ENCODE peak calls at places on chromosomes 2 and 18, in four cellular contexts. L is uterus, G is NT2/D1, I is aorta. W is an unnamed sample.

GRCh38 chr2:58146707-58147106 is 94.4 kb downstream of the FANCL start:
- DNase-seq in G (no peak), I (no peak), L (no peak), W (no peak)

GRCh38 chr2:239213420-239214101 is 187.3 kb downstream of the HDAC4 start:
- DNase-seq in L (no peak), G (no peak), I (no peak), W (no peak)

GRCh38 chr2:190879474-190880373 is 897 bp upstream of the GLS start:
- DNase-seq in L (no peak), G (no peak), I (no peak), W (peak; percentile 76)

GRCh38 chr2:160207804-160208661 is 8.0 kb upstream of the ITGB6 start:
- DNase-seq in G (no peak), L (peak; percentile 57), I (peak; percentile 94), W (no peak)

GRCh38 chr18:76619342-76620315 is 124.6 kb upstream of the ZNF516 start:
- DNase-seq in L (peak; percentile 86), I (peak; percentile 85), G (no peak), W (peak; percentile 82)

GRCh38 chr2:201407265-201407664 is 44.0 kb downstream of the TRAK2 start:
- DNase-seq in G (no peak), L (no peak), I (no peak), W (no peak)

GRCh38 chr2:206163251-206163880 is 3.7 kb downstream of the EEF1B2 start:
- DNase-seq in L (no peak), I (no peak), G (no peak), W (peak; percentile 35)

GRCh38 chr2:195711478-195711877 is 54.5 kb downstream of the SLC39A10 start:
- DNase-seq in I (no peak), L (no peak), G (no peak), W (no peak)

GRCh38 chr2:112869258-112869842 is 32.8 kb upstream of the IL1B start:
- DNase-seq in L (peak; percentile 18), I (no peak), G (no peak), W (no peak)

GRCh38 chr2:242040681-242041080 is 171.2 kb downstream of the RTP5 start:
- DNase-seq in G (no peak), L (no peak), I (peak; percentile 32), W (no peak)

GRCh38 chr2:122007577-122007976 is 252.1 kb downstream of the TSN start:
- DNase-seq in L (no peak), I (no peak), G (peak; percentile 49), W (peak; percentile 31)

GRCh38 chr2:159712194-159712928 is at the start of gene MARCHF7:
- DNase-seq in I (peak; percentile 98), L (peak; percentile 95), G (peak; percentile 94), W (peak; percentile 96)

GRCh38 chr2:96534701-96535181 is 1.8 kb upstream of the ARID5A start:
- DNase-seq in L (no peak), G (no peak), I (peak; percentile 45), W (peak; percentile 5)

GRCh38 chr2:127101756-127102463 is 5.0 kb downstream of the BIN1 start:
- DNase-seq in G (no peak), I (no peak), L (no peak), W (no peak)

GRCh38 chr2:97011977-97012569 is 25.7 kb upstream of the FAM178B start:
- DNase-seq in L (no peak), G (peak; percentile 11), I (no peak), W (no peak)

GRCh38 chr2:12931211-12931844 is 214.6 kb downstream of the TRIB2 start:
- DNase-seq in L (no peak), G (no peak), I (no peak), W (peak; percentile 61)

GRCh38 chr2:239158641-239159475 is 242.0 kb downstream of the HDAC4 start:
- DNase-seq in L (peak; percentile 13), G (no peak), I (peak; percentile 40), W (peak; percentile 87)

GRCh38 chr2:28293416-28293815 is 99.2 kb upstream of the FOSL2 start:
- DNase-seq in I (no peak), G (no peak), L (no peak), W (no peak)

GRCh38 chr2:201701591-201701990 is 3.1 kb upstream of the MPP4 start:
- DNase-seq in G (no peak), I (no peak), L (no peak), W (no peak)

GRCh38 chr2:39228413-39229209 is 15.2 kb downstream of the CDKL4 start:
- DNase-seq in I (no peak), G (peak; percentile 25), L (no peak), W (peak; percentile 27)

GRCh38 chr18:22643731-22644130 is 226.0 kb upstream of the CTAGE1 start:
- DNase-seq in I (no peak), L (no peak), G (no peak), W (no peak)

GRCh38 chr18:44841769-44842587 is 161.3 kb downstream of the SETBP1 start:
- DNase-seq in G (no peak), I (no peak), L (no peak), W (no peak)

GRCh38 chr2:237547841-237548416 is 18.4 kb upstream of the PRLH start:
- DNase-seq in G (no peak), I (no peak), L (no peak), W (peak; percentile 74)

GRCh38 chr2:10161961-10162441 is 39.5 kb downstream of the RRM2 start:
- DNase-seq in I (no peak), G (no peak), L (peak; percentile 38), W (peak; percentile 37)

GRCh38 chr2:240212425-240213225 is 72.2 kb upstream of the OTOS start:
- DNase-seq in G (no peak), I (peak; percentile 18), L (no peak), W (peak; percentile 50)

GRCh38 chr18:38611036-38611964 is 1045.7 kb upstream of the CELF4 start:
- DNase-seq in I (no peak), L (no peak), G (no peak), W (no peak)

GRCh38 chr18:31102020-31102684 is at the start of gene DSC2:
- DNase-seq in I (peak; percentile 55), L (no peak), G (peak; percentile 11), W (peak; percentile 76)

GRCh38 chr18:26780520-26781325 is 84.8 kb downstream of the AQP4 start:
- DNase-seq in I (no peak), L (no peak), G (no peak), W (no peak)
- H3K27me3 ChIP-seq in I (no peaks in the 10 kb centered on the region), L (no peaks in the 10 kb centered on the region), G (no peaks in the 10 kb centered on the region), W (no peaks in the 10 kb centered on the region)

GRCh38 chr2:174588463-174588862 is 9.1 kb downstream of the WIPF1 start:
- DNase-seq in G (no peak), I (no peak), L (peak; percentile 49), W (no peak)

GRCh38 chr2:174586418-174586817 is 11.2 kb downstream of the WIPF1 start:
- DNase-seq in I (no peak), G (no peak), L (no peak), W (no peak)

GRCh38 chr2:174585657-174586056 is 11.9 kb downstream of the WIPF1 start:
- DNase-seq in L (no peak), G (no peak), I (no peak), W (peak; percentile 39)

GRCh38 chr2:174587607-174588006 is 10.0 kb downstream of the WIPF1 start:
- DNase-seq in I (no peak), G (no peak), L (no peak), W (no peak)

GRCh38 chr2:174586896-174587295 is 10.7 kb downstream of the WIPF1 start:
- DNase-seq in G (no peak), I (no peak), L (no peak), W (no peak)
- H3K36me3 ChIP-seq in G (no peaks in the 10 kb centered on the region), I (no peaks in the 10 kb centered on the region), L (no peaks in the 10 kb centered on the region), W (no peaks in the 10 kb centered on the region)

DNA sequence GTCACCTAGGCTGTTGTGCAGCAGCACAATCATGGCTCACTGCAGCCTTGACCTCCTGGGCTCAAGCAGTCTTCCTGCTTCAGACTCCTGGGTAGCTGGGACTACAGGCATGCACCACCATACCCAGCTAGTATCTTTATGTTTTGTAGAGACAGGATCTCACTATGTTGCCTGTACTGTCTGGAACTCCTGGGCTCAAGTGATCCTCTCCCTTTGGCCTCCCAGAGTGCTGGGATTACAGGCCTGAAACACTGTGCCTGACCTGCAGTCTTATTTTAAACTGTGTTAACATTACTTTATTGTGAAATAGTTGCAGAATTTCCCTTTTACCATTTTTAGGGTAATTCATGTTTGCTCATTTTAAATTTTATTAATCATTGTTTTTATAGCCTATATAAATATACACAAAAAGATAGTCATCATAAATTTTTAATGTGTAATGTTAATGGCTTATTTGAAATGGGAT is 24.6 kb downstream of the EML4 start:
- DNase-seq in G (no peak), L (no peak), I (no peak), W (no peak)
- H3K4me3 ChIP-seq in G (no peak overlapping the region), L (no peak overlapping the region), I (no peak overlapping the region), W (no peak overlapping the region)

GRCh38 chr18:59229191-59229590 is 9.2 kb downstream of the GRP start:
- DNase-seq in I (no peak), L (no peak), G (no peak), W (no peak)
- H3K27me3 ChIP-seq in I (no peaks in the 10 kb centered on the region), L (no peaks in the 10 kb centered on the region), G (no peaks in the 10 kb centered on the region), W (peaks cover 18% of the 10 kb centered on the region)

GRCh38 chr2:101861382-101861781 is 130.4 kb upstream of the IL1R2 start:
- DNase-seq in L (no peak), I (no peak), G (no peak), W (no peak)

GRCh38 chr2:101860782-101861181 is 131.0 kb upstream of the IL1R2 start:
- DNase-seq in G (no peak), L (no peak), I (no peak), W (no peak)

GRCh38 chr2:101864426-101864825 is 127.3 kb upstream of the IL1R2 start:
- DNase-seq in G (no peak), I (no peak), L (no peak), W (no peak)

GRCh38 chr2:101860157-101860556 is 131.6 kb upstream of the IL1R2 start:
- DNase-seq in G (no peak), I (no peak), L (no peak), W (peak; percentile 39)

GRCh38 chr2:101863534-101863933 is 128.2 kb upstream of the IL1R2 start:
- DNase-seq in I (no peak), L (no peak), G (no peak), W (no peak)
- H3K36me3 ChIP-seq in I (peaks cover 11% of the 10 kb centered on the region), L (no peaks in the 10 kb centered on the region), G (peaks cover 90% of the 10 kb centered on the region), W (peaks cover 23% of the 10 kb centered on the region)

GRCh38 chr2:98757904-98758421 is 27.0 kb upstream of the MGAT4A start:
- DNase-seq in G (no peak), L (peak; percentile 53), I (peak; percentile 89), W (no peak)
- H3K4me3 ChIP-seq in G (no peak overlapping the region), L (no peak overlapping the region), I (no peak overlapping the region), W (no peak overlapping the region)

GRCh38 chr2:75289771-75290170 is 90.5 kb upstream of the TACR1 start:
- DNase-seq in L (no peak), G (no peak), I (no peak), W (no peak)

GRCh38 chr2:75292826-75293225 is 93.5 kb upstream of the TACR1 start:
- DNase-seq in I (no peak), G (no peak), L (no peak), W (no peak)

GRCh38 chr2:75288760-75289159 is 89.4 kb upstream of the TACR1 start:
- DNase-seq in L (no peak), G (no peak), I (no peak), W (no peak)

GRCh38 chr2:75287624-75288313 is 88.4 kb upstream of the TACR1 start:
- DNase-seq in I (no peak), L (no peak), G (no peak), W (no peak)

GRCh38 chr2:75290600-75291140 is 91.3 kb upstream of the TACR1 start:
- DNase-seq in L (no peak), I (no peak), G (no peak), W (peak; percentile 3)
- H3K27me3 ChIP-seq in L (no peaks in the 10 kb centered on the region), I (no peaks in the 10 kb centered on the region), G (no peaks in the 10 kb centered on the region), W (no peaks in the 10 kb centered on the region)

GRCh38 chr2:178542161-178542560 is 61.9 kb downstream of the PLEKHA3 start:
- DNase-seq in L (no peak), G (no peak), I (no peak), W (no peak)
- H3K36me3 ChIP-seq in L (no peaks in the 10 kb centered on the region), G (peaks cover 20% of the 10 kb centered on the region), I (peaks cover 8% of the 10 kb centered on the region), W (peaks cover 7% of the 10 kb centered on the region)

W was measured in H7.